ENCODE peak calls at places on chromosomes 4 and X, in nine cellular contexts. One of them, this sample, is unnamed.
A peak's percentile ranks its signal among the peaks of the same experiment; 100 is the strongest.

GRCh38 chr4:129355529-129355928 is 259.6 kb downstream of the C4orf33 start:
- DNase-seq in CD4-positive, alpha-beta T cell: no peak
- DNase-seq in ELR: peak; percentile 8
- DNase-seq in esophagus squamous epithelium: no peak
- DNase-seq in nucleus accumbens: no peak
- DNase-seq in neural crest cell: no peak
- DNase-seq in NCI-H2081: no peak
- DNase-seq in stimulated activated CD4-positive, alpha-beta T cell treated with anti-CD3 and anti-CD28 coated beads, Interleukin-15, amount 100 ng/mL, for 1 hour: no peak
- DNase-seq in CD8-positive, alpha-beta T cell: no peak
- DNase-seq in this sample: no peak

GRCh38 chrX:47649781-47650163 is 591 bp downstream of the ELK1 start:
- DNase-seq in stimulated activated CD4-positive, alpha-beta T cell treated with anti-CD3 and anti-CD28 coated beads, Interleukin-15, amount 100 ng/mL, for 1 hour: no peak
- DNase-seq in NCI-H2081: no peak
- DNase-seq in esophagus squamous epithelium: no peak
- DNase-seq in nucleus accumbens: no peak
- DNase-seq in CD8-positive, alpha-beta T cell: no peak
- DNase-seq in ELR: peak; percentile 9
- DNase-seq in CD4-positive, alpha-beta T cell: no peak
- DNase-seq in neural crest cell: no peak
- DNase-seq in this sample: no peak

GRCh38 chr4:25155957-25156356 is 4.3 kb downstream of the SEPSECS start:
- DNase-seq in esophagus squamous epithelium: no peak
- DNase-seq in nucleus accumbens: no peak
- DNase-seq in stimulated activated CD4-positive, alpha-beta T cell treated with anti-CD3 and anti-CD28 coated beads, Interleukin-15, amount 100 ng/mL, for 1 hour: no peak
- DNase-seq in CD8-positive, alpha-beta T cell: no peak
- DNase-seq in NCI-H2081: no peak
- DNase-seq in CD4-positive, alpha-beta T cell: no peak
- DNase-seq in ELR: no peak
- DNase-seq in neural crest cell: no peak
- DNase-seq in this sample: no peak

GRCh38 chr4:148215202-148215601 is 227.0 kb downstream of the NR3C2 start:
- DNase-seq in CD4-positive, alpha-beta T cell: no peak
- DNase-seq in esophagus squamous epithelium: no peak
- DNase-seq in nucleus accumbens: no peak
- DNase-seq in NCI-H2081: no peak
- DNase-seq in CD8-positive, alpha-beta T cell: no peak
- DNase-seq in neural crest cell: no peak
- DNase-seq in stimulated activated CD4-positive, alpha-beta T cell treated with anti-CD3 and anti-CD28 coated beads, Interleukin-15, amount 100 ng/mL, for 1 hour: no peak
- DNase-seq in ELR: peak; percentile 8
- DNase-seq in this sample: no peak

GRCh38 chrX:136781180-136781797 is 557 bp upstream of the ARHGEF6 start:
- DNase-seq in CD4-positive, alpha-beta T cell: no peak
- DNase-seq in stimulated activated CD4-positive, alpha-beta T cell treated with anti-CD3 and anti-CD28 coated beads, Interleukin-15, amount 100 ng/mL, for 1 hour: no peak
- DNase-seq in NCI-H2081: no peak
- DNase-seq in esophagus squamous epithelium: no peak
- DNase-seq in nucleus accumbens: no peak
- DNase-seq in CD8-positive, alpha-beta T cell: no peak
- DNase-seq in ELR: peak; percentile 24
- DNase-seq in neural crest cell: no peak
- DNase-seq in this sample: no peak

GRCh38 chr4:82913305-82913704 is 12.8 kb downstream of the THAP9 start:
- DNase-seq in nucleus accumbens: no peak
- DNase-seq in stimulated activated CD4-positive, alpha-beta T cell treated with anti-CD3 and anti-CD28 coated beads, Interleukin-15, amount 100 ng/mL, for 1 hour: no peak
- DNase-seq in CD4-positive, alpha-beta T cell: no peak
- DNase-seq in ELR: peak; percentile 27
- DNase-seq in neural crest cell: no peak
- DNase-seq in NCI-H2081: no peak
- DNase-seq in CD8-positive, alpha-beta T cell: no peak
- DNase-seq in esophagus squamous epithelium: no peak
- DNase-seq in this sample: no peak

GRCh38 chr4:25702848-25703247 is 47.2 kb downstream of the SLC34A2 start:
- DNase-seq in esophagus squamous epithelium: no peak
- DNase-seq in stimulated activated CD4-positive, alpha-beta T cell treated with anti-CD3 and anti-CD28 coated beads, Interleukin-15, amount 100 ng/mL, for 1 hour: no peak
- DNase-seq in ELR: peak; percentile 33
- DNase-seq in CD4-positive, alpha-beta T cell: no peak
- DNase-seq in neural crest cell: no peak
- DNase-seq in NCI-H2081: no peak
- DNase-seq in nucleus accumbens: peak; percentile 14
- DNase-seq in CD8-positive, alpha-beta T cell: no peak
- DNase-seq in this sample: no peak

GRCh38 chrX:118807151-118808017 is 16.2 kb upstream of the ZCCHC12 start:
- DNase-seq in nucleus accumbens: no peak
- DNase-seq in esophagus squamous epithelium: no peak
- DNase-seq in CD8-positive, alpha-beta T cell: no peak
- DNase-seq in neural crest cell: peak; percentile 31
- DNase-seq in NCI-H2081: peak; percentile 75
- DNase-seq in stimulated activated CD4-positive, alpha-beta T cell treated with anti-CD3 and anti-CD28 coated beads, Interleukin-15, amount 100 ng/mL, for 1 hour: no peak
- DNase-seq in ELR: peak; percentile 55
- DNase-seq in CD4-positive, alpha-beta T cell: peak; percentile 5
- DNase-seq in this sample: peak; percentile 12

GRCh38 chr4:81919810-81920209 is 448.1 kb upstream of the RASGEF1B start:
- DNase-seq in CD8-positive, alpha-beta T cell: no peak
- DNase-seq in esophagus squamous epithelium: no peak
- DNase-seq in nucleus accumbens: no peak
- DNase-seq in CD4-positive, alpha-beta T cell: no peak
- DNase-seq in stimulated activated CD4-positive, alpha-beta T cell treated with anti-CD3 and anti-CD28 coated beads, Interleukin-15, amount 100 ng/mL, for 1 hour: no peak
- DNase-seq in ELR: no peak
- DNase-seq in NCI-H2081: no peak
- DNase-seq in neural crest cell: no peak
- DNase-seq in this sample: no peak

GRCh38 chrX:30302957-30303356 is 6.2 kb downstream of the NR0B1 start:
- DNase-seq in stimulated activated CD4-positive, alpha-beta T cell treated with anti-CD3 and anti-CD28 coated beads, Interleukin-15, amount 100 ng/mL, for 1 hour: no peak
- DNase-seq in nucleus accumbens: no peak
- DNase-seq in CD8-positive, alpha-beta T cell: no peak
- DNase-seq in ELR: peak; percentile 4
- DNase-seq in esophagus squamous epithelium: no peak
- DNase-seq in NCI-H2081: no peak
- DNase-seq in neural crest cell: no peak
- DNase-seq in CD4-positive, alpha-beta T cell: no peak
- DNase-seq in this sample: no peak

This sample was measured in HuH-7.5.